ENCODE peak calls at places on chromosomes 7 and 10, in five cellular contexts. B, H, G, F and Z are unnamed samples.

GRCh38 chr7:51031216-51031615 is 248.5 kb upstream of the GRB10 start:
- DNase-seq in B (no peak), H (no peak), G (no peak), F (no peak), Z (no peak)

GRCh38 chr7:155466142-155466813 is 8.3 kb downstream of the EN2 start:
- DNase-seq in B (no peak), H (no peak), G (no peak), F (no peak), Z (no peak)

GRCh38 chr7:30665449-30665848 is 16.8 kb downstream of the CRHR2 start:
- DNase-seq in B (no peak), H (no peak), G (no peak), F (no peak), Z (no peak)

GRCh38 chr7:80499350-80499955 is 12.4 kb downstream of the GNAT3 start:
- DNase-seq in B (no peak), H (no peak), G (peak), F (no peak), Z (peak)

GRCh38 chr10:95290801-95291633 is at the start of gene PDLIM1:
- DNase-seq in B (peak), H (peak), G (peak), F (peak), Z (no peak)

GRCh38 chr10:113335603-113336002 is 217.2 kb upstream of the HABP2 start:
- DNase-seq in B (no peak), H (no peak), G (no peak), F (no peak), Z (no peak)

GRCh38 chr10:74103560-74104248 is 46.9 kb downstream of the AP3M1 start:
- DNase-seq in B (no peak), H (no peak), G (peak), F (peak), Z (no peak)

GRCh38 chr7:41955475-41956243 is 252.8 kb upstream of the INHBA start:
- DNase-seq in B (peak), H (no peak), G (peak), F (no peak), Z (peak)

GRCh38 chr10:29583674-29584073 is 51.1 kb downstream of the SVIL start:
- DNase-seq in B (no peak), H (no peak), G (no peak), F (no peak), Z (no peak)